ENCODE peak calls at places on chromosome 3, in seven cellular contexts. D is HT1080; T is cardiac muscle cell; E is mucosa of gallbladder; R is stimulated activated naive CD8-positive, alpha-beta T cell treated with anti-CD3 and anti-CD28 coated beads, Interleukin-15, Interleukin-2, amounts not matched to agents 100 U/mL and 50 U/mL, for 24 hours; H is CD4-positive, alpha-beta T cell; K is HCEC 1CT. C is an unnamed sample.

GRCh38 chr3:4398120-4398740 is 68.8 kb downstream of the SUMF1 start:
- DNase-seq in T (no peak), D (no peak), K (peak), H (no peak), E (no peak), R (no peak), C (no peak)

GRCh38 chr3:102104093-102104492 is 254.8 kb downstream of the NFKBIZ start:
- DNase-seq in K (no peak), H (no peak), E (no peak), T (no peak), R (no peak), D (peak), C (no peak)

GRCh38 chr3:63328386-63328785 is 50.3 kb downstream of the SYNPR start:
- DNase-seq in T (peak), R (no peak), E (no peak), D (peak), H (no peak), K (peak), C (peak)

GRCh38 chr3:133670525-133670995 is 8.8 kb upstream of the TOPBP1 start:
- DNase-seq in H (no peak), T (no peak), D (no peak), E (no peak), R (no peak), K (no peak), C (no peak)

GRCh38 chr3:160545481-160545880 is 19.9 kb downstream of the KPNA4 start:
- DNase-seq in D (no peak), R (no peak), T (no peak), K (no peak), E (no peak), H (no peak), C (no peak)

GRCh38 chr3:114758828-114759709 is 388.0 kb downstream of the ZBTB20 start:
- DNase-seq in E (no peak), D (no peak), T (no peak), K (peak), R (no peak), H (no peak), C (no peak)

GRCh38 chr3:108461641-108462040 is 48.8 kb downstream of the MYH15 start:
- DNase-seq in E (no peak), H (no peak), T (no peak), R (no peak), D (no peak), K (no peak), C (no peak)

GRCh38 chr3:52047295-52047960 is 8.9 kb downstream of the DUSP7 start:
- DNase-seq in K (no peak), H (no peak), E (peak), D (peak), T (no peak), R (no peak), C (peak)

GRCh38 chr3:153219147-153219546 is 57.1 kb downstream of the RAP2B start:
- DNase-seq in H (no peak), T (no peak), R (no peak), E (no peak), K (no peak), D (peak), C (no peak)

C was measured in thyroid gland.